ENCODE peak calls at places on chromosomes 12 and 14, in four cellular contexts. M, Q, U and B are unnamed samples.

GRCh38 chr14:58915646-58916045 is 272.8 kb upstream of the DAAM1 start:
- DNase-seq in M (no peak), Q (no peak), U (no peak), B (no peak)

GRCh38 chr12:10018390-10018789 is 8.0 kb downstream of the CLEC12B start:
- DNase-seq in M (no peak), Q (no peak), U (no peak), B (no peak)

GRCh38 chr14:69263364-69263763 is 3.4 kb downstream of the GALNT16 start:
- DNase-seq in M (no peak), Q (peak), U (peak), B (peak)

GRCh38 chr12:127811988-127812387 is 455.0 kb upstream of the TMEM132C start:
- DNase-seq in M (no peak), Q (peak), U (peak), B (peak)

GRCh38 chr14:69460093-69460701 is 24.3 kb upstream of the PLEKHD1 start:
- DNase-seq in M (no peak), Q (peak), U (peak), B (peak)

GRCh38 chr14:93010543-93011541 is 87.9 kb downstream of the CHGA start:
- DNase-seq in M (no peak), Q (no peak), U (no peak), B (no peak)

GRCh38 chr12:15322164-15323054 is at the start of gene PTPRO:
- DNase-seq in M (no peak), Q (peak), U (peak), B (no peak)

GRCh38 chr12:22729898-22730443 is 105.0 kb downstream of the ETNK1 start:
- DNase-seq in M (no peak), Q (peak), U (no peak), B (peak)

GRCh38 chr14:95231966-95232365 is 74.6 kb upstream of the DICER1 start:
- DNase-seq in M (no peak), Q (no peak), U (no peak), B (no peak)

GRCh38 chr12:51377099-51377984 is 13.9 kb downstream of the GALNT6 start:
- DNase-seq in M (no peak), Q (no peak), U (no peak), B (no peak)

GRCh38 chr14:42671636-42672035 is 1065.0 kb downstream of the LRFN5 start:
- DNase-seq in M (no peak), Q (peak), U (no peak), B (no peak)

GRCh38 chr14:42673963-42674362 is 1067.3 kb downstream of the LRFN5 start:
- DNase-seq in M (no peak), Q (peak), U (no peak), B (no peak)

DNA sequence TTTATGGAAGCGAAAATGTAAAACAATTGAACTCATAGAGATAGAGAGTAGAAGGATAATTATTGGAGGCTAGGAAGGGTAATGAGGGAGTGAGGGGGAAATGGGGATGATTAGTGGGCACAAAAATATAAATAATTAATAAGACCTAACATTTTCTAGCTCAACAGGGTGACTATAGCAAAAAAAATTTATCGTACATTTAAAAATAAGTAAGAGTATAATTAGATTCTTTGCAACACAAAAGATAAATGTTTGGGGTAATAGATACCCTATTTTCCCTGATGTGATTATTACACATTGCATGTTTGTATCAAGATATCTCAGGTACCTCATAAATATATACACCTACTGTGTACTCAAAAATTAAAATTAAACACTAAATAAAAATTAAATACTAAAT is 1070.0 kb downstream of the LRFN5 start:
- DNase-seq in M (no peak), Q (no peak), U (no peak), B (no peak)
- H3K4me3 ChIP-seq in M (no peak), Q (no peak), U (no peak), B (no peak)

GRCh38 chr12:124780336-124780735 is 83.3 kb downstream of the SCARB1 start:
- DNase-seq in M (no peak), Q (no peak), U (no peak), B (no peak)
- TF ChIP-seq CTCF in M (no peak), Q (no peak), U (no peak), B (no peak)

GRCh38 chr14:100221419-100222218 is 17.3 kb upstream of the YY1 start:
- DNase-seq in M (no peak), Q (peak), U (peak), B (peak)
- H3K4me3 ChIP-seq in M (peak), Q (peak), U (peak), B (peak)

DNA sequence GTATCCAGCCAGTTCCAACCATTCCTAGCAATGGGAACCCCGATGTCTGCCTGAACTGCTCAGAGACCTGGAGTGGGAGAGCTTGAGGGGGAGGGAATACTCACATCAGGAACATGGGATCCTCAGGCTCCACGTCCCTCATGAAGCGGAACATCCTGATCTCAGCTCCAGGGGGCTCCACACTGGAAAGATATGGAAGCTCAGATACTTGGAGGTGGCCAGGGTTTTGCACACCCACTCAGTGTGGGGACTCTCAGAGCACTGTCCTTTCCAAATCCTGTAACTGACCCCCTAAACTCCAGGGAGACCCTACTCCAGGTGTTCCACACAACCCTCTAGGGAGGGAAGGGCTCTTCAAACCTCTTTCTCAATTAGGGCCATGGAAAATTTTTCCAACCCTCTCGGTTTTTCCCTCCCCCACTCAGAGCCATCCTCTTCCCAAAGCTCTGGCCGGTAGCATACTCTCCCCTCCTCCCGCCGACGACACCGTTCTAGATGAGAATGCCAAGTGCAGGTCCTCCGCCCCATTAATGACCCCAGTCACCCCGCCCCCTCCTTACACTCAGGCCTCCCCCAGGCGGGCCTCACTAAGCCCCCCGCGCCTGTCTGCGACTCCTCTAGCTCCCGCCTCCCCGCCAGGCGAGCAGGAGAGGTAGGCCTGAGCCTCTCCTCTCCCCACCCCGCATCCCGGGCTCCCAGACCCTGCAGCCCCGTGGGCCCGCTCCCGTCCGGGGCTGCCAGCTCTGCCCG is 585 bp downstream of the MLF2 start:
- DNase-seq in M (no peak), Q (peak), U (peak), B (no peak)
- TF ChIP-seq CTCF in M (no peak), Q (peak), U (no peak), B (peak)

DNA sequence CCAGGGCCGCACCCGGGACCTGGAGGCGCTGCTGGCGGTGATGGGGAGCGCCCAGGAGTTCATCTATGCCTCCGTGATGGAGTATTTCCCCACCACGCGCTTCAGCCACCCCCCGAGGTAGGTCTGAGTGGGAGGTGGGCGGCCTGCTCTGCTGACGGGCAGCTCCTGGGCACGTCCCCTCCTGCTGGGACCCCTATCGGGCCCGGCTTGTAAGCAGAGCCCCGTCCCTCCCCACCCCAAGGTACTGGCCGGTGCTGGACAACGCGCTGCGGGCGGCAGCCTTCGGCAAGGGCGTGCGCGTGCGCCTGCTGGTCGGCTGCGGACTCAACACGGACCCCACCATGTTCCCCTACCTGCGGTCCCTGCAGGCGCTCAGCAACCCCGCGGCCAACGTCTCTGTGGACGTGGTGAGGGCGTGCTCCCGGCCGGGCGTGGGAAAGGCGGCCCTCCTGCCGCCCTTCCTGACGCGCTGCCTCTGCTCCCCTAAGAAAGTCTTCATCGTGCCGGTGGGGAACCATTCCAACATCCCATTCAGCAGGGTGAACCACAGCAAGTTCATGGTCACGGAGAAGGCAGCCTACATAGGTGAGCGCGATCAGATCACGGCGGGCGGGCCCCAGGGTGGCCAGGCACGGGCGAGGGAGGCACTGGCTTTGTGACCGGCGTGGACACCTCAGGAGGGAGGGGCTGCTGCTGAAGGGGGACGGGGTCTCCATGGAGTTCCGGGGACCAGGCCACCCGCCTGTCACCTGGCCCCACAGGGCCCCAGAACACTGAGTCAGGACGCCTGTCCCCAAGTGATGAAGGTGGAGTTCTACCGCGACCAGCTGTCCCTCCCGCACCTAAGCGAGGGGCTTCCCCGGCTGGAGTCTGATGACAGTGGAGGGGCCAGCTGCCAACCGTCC is 7.3 kb downstream of the PLD4 start:
- DNase-seq in M (peak), Q (no peak), U (peak), B (no peak)
- H3K4me3 ChIP-seq in M (peak), Q (peak), U (peak), B (no peak)

GRCh38 chr12:100545092-100545491 is 28.4 kb upstream of the GAS2L3 start:
- DNase-seq in M (no peak), Q (no peak), U (no peak), B (no peak)
- TF ChIP-seq CTCF in M (no peak), Q (no peak), U (no peak), B (no peak)